ENCODE peak calls at places on chromosomes 11 and 22, in ten cellular contexts. T is PC-9, D is choroid plexus epithelial cell, X is lung, Y is prostate gland, L is bronchial epithelial cell, W is RWPE1, M is left ventricle myocardium inferior, E is upper lobe of right lung, O is adrenal gland. Q is an unnamed sample.

GRCh38 chr11:131754671-131755070 is 384.3 kb downstream of the NTM start:
- DNase-seq in T (no peak), D (no peak), X (no peak), Y (no peak), L (no peak), W (no peak), M (no peak), E (no peak), O (no peak), Q (no peak)

GRCh38 chr11:63961608-63962412 is 12.6 kb upstream of the COX8A start:
- DNase-seq in T (no peak), D (peak), X (peak), Y (peak), L (peak), W (peak), M (peak), E (no peak), O (no peak), Q (no peak)

GRCh38 chr11:44868021-44868420 is 82.7 kb downstream of the TP53I11 start:
- DNase-seq in T (no peak), D (no peak), X (no peak), Y (no peak), L (no peak), W (no peak), M (no peak), E (no peak), O (no peak), Q (no peak)

GRCh38 chr22:47094861-47095330 is 332.4 kb downstream of the TBC1D22A start:
- DNase-seq in T (peak), D (no peak), X (no peak), Y (no peak), L (peak), W (peak), M (no peak), E (no peak), O (peak), Q (no peak)

GRCh38 chr22:19722175-19722914 is 994 bp upstream of the GP1BB start:
- DNase-seq in T (no peak), D (no peak), X (no peak), Y (no peak), L (no peak), W (no peak), M (no peak), E (no peak), O (no peak), Q (no peak)

GRCh38 chr22:21842946-21843345 is 24.5 kb downstream of the MAPK1 start:
- DNase-seq in T (no peak), D (no peak), X (no peak), Y (no peak), L (no peak), W (no peak), M (no peak), E (no peak), O (no peak), Q (no peak)

GRCh38 chr22:49365191-49365837 is 462.4 kb downstream of the BRD1 start:
- DNase-seq in T (no peak), D (no peak), X (peak), Y (no peak), L (no peak), W (no peak), M (no peak), E (peak), O (peak), Q (no peak)

GRCh38 chr11:79940976-79941735 is 500.3 kb upstream of the TENM4 start:
- DNase-seq in T (no peak), D (no peak), X (no peak), Y (no peak), L (peak), W (peak), M (no peak), E (no peak), O (no peak), Q (no peak)

GRCh38 chr11:9052316-9052715 is 39.1 kb downstream of the SCUBE2 start:
- DNase-seq in T (no peak), D (no peak), X (no peak), Y (no peak), L (no peak), W (no peak), M (no peak), E (no peak), O (no peak), Q (no peak)

GRCh38 chr11:122360875-122361274 is 244.9 kb upstream of the BLID start:
- DNase-seq in T (no peak), D (no peak), X (no peak), Y (no peak), L (no peak), W (no peak), M (no peak), E (no peak), O (no peak), Q (no peak)

GRCh38 chr22:22154068-22154467 is 90.5 kb upstream of the VPREB1 start:
- DNase-seq in T (no peak), D (no peak), X (no peak), Y (no peak), L (peak), W (no peak), M (no peak), E (no peak), O (no peak), Q (no peak)

GRCh38 chr11:15158351-15159015 is 43.8 kb downstream of the INSC start:
- DNase-seq in T (peak), D (peak), X (no peak), Y (no peak), L (peak), W (no peak), M (no peak), E (no peak), O (no peak), Q (no peak)

GRCh38 chr11:32386770-32387377 is 48.5 kb downstream of the WT1 start:
- DNase-seq in T (no peak), D (peak), X (no peak), Y (no peak), L (no peak), W (no peak), M (no peak), E (no peak), O (no peak), Q (no peak)

GRCh38 chr11:47571895-47572294 is 6.5 kb downstream of the PTPMT1 start:
- DNase-seq in T (no peak), D (peak), X (no peak), Y (no peak), L (peak), W (no peak), M (no peak), E (no peak), O (no peak), Q (no peak)

GRCh38 chr11:67468509-67468834 is 579 bp downstream of the TMEM134 start:
- DNase-seq in T (no peak), D (no peak), X (no peak), Y (no peak), L (no peak), W (no peak), M (no peak), E (no peak), O (no peak), Q (no peak)

GRCh38 chr11:114185436-114185835 is 110.8 kb upstream of the NNMT start:
- DNase-seq in T (no peak), D (no peak), X (no peak), Y (no peak), L (no peak), W (no peak), M (no peak), E (no peak), O (no peak), Q (no peak)

GRCh38 chr22:19806213-19807160 is 45.9 kb downstream of the TBX1 start:
- DNase-seq in T (peak), D (no peak), X (peak), Y (peak), L (peak), W (peak), M (peak), E (peak), O (no peak), Q (no peak)

GRCh38 chr11:107623183-107623582 is 32.2 kb downstream of the ELMOD1 start:
- DNase-seq in T (no peak), D (no peak), X (no peak), Y (no peak), L (no peak), W (no peak), M (no peak), E (no peak), O (no peak), Q (no peak)

GRCh38 chr11:34266090-34266912 is 91.5 kb downstream of the ABTB2 start:
- DNase-seq in T (peak), D (peak), X (no peak), Y (no peak), L (no peak), W (no peak), M (peak), E (no peak), O (no peak), Q (no peak)

GRCh38 chr11:57680552-57680874 is 12.6 kb downstream of the ZDHHC5 start:
- DNase-seq in T (peak), D (peak), X (no peak), Y (no peak), L (peak), W (peak), M (no peak), E (no peak), O (no peak), Q (no peak)

GRCh38 chr22:26321469-26321913 is 107.6 kb upstream of the ASPHD2 start:
- DNase-seq in T (no peak), D (no peak), X (no peak), Y (no peak), L (peak), W (no peak), M (peak), E (no peak), O (peak), Q (no peak)

GRCh38 chr22:27074016-27074415 is 416.6 kb downstream of the MIAT start:
- DNase-seq in T (peak), D (peak), X (no peak), Y (no peak), L (no peak), W (no peak), M (no peak), E (no peak), O (no peak), Q (no peak)

GRCh38 chr22:32333141-32333768 is 24.4 kb upstream of the RFPL3 start:
- DNase-seq in T (no peak), D (no peak), X (no peak), Y (no peak), L (no peak), W (no peak), M (no peak), E (peak), O (peak), Q (no peak)

GRCh38 chr22:22515890-22516289 is 4.2 kb downstream of the ZNF280A start:
- DNase-seq in T (no peak), D (no peak), X (no peak), Y (no peak), L (no peak), W (no peak), M (no peak), E (no peak), O (no peak), Q (no peak)

GRCh38 chr11:16966633-16967346 is 47.4 kb downstream of the PLEKHA7 start:
- DNase-seq in T (no peak), D (no peak), X (no peak), Y (no peak), L (no peak), W (no peak), M (no peak), E (no peak), O (no peak), Q (no peak)

GRCh38 chr11:106424111-106424510 is 346.6 kb downstream of the AASDHPPT start:
- DNase-seq in T (peak), D (peak), X (no peak), Y (no peak), L (peak), W (peak), M (no peak), E (no peak), O (no peak), Q (no peak)

GRCh38 chr11:64355078-64355940 is 3.7 kb upstream of the RPS6KA4 start:
- DNase-seq in T (peak), D (peak), X (peak), Y (peak), L (peak), W (peak), M (peak), E (peak), O (peak), Q (peak)

GRCh38 chr11:131248588-131248987 is 121.8 kb upstream of the NTM start:
- DNase-seq in T (no peak), D (no peak), X (peak), Y (no peak), L (no peak), W (no peak), M (no peak), E (no peak), O (no peak), Q (no peak)

GRCh38 chr11:43504316-43504950 is 145.7 kb downstream of the TTC17 start:
- DNase-seq in T (no peak), D (peak), X (no peak), Y (no peak), L (peak), W (peak), M (no peak), E (no peak), O (peak), Q (peak)

GRCh38 chr11:68040957-68041591 is 2.2 kb downstream of the TCIRG1 start:
- DNase-seq in T (no peak), D (no peak), X (no peak), Y (no peak), L (no peak), W (no peak), M (no peak), E (peak), O (no peak), Q (no peak)

GRCh38 chr11:69455969-69456368 is 25.5 kb upstream of the LINC01488 start:
- DNase-seq in T (no peak), D (no peak), X (no peak), Y (no peak), L (no peak), W (no peak), M (no peak), E (no peak), O (no peak), Q (no peak)

GRCh38 chr22:28310299-28310698 is 369.3 kb downstream of the TTC28 start:
- DNase-seq in T (no peak), D (no peak), X (no peak), Y (no peak), L (no peak), W (no peak), M (no peak), E (no peak), O (no peak), Q (no peak)

GRCh38 chr11:44417756-44418437 is 108.0 kb upstream of the ALX4 start:
- DNase-seq in T (no peak), D (no peak), X (no peak), Y (no peak), L (peak), W (no peak), M (no peak), E (no peak), O (no peak), Q (no peak)

GRCh38 chr11:69074375-69074774 is 25.6 kb downstream of the TPCN2 start:
- DNase-seq in T (no peak), D (no peak), X (no peak), Y (no peak), L (no peak), W (no peak), M (no peak), E (no peak), O (no peak), Q (no peak)

GRCh38 chr22:22348127-22348814 is 103.7 kb downstream of the VPREB1 start:
- DNase-seq in T (no peak), D (peak), X (no peak), Y (no peak), L (peak), W (no peak), M (no peak), E (no peak), O (no peak), Q (no peak)

GRCh38 chr11:119483881-119484371 is 61.0 kb upstream of the THY1 start:
- DNase-seq in T (no peak), D (no peak), X (no peak), Y (no peak), L (no peak), W (no peak), M (no peak), E (no peak), O (peak), Q (no peak)

GRCh38 chr11:119486016-119486415 is 63.0 kb upstream of the THY1 start:
- DNase-seq in T (no peak), D (no peak), X (no peak), Y (no peak), L (no peak), W (no peak), M (no peak), E (no peak), O (no peak), Q (no peak)

GRCh38 chr11:119483341-119483880 is 60.4 kb upstream of the THY1 start:
- DNase-seq in T (no peak), D (no peak), X (no peak), Y (no peak), L (no peak), W (no peak), M (no peak), E (no peak), O (no peak), Q (no peak)

GRCh38 chr11:119486691-119487259 is 63.8 kb upstream of the THY1 start:
- DNase-seq in T (no peak), D (no peak), X (no peak), Y (no peak), L (no peak), W (no peak), M (no peak), E (no peak), O (peak), Q (no peak)

GRCh38 chr11:119484741-119485605 is 62.0 kb upstream of the THY1 start:
- DNase-seq in T (no peak), D (peak), X (no peak), Y (no peak), L (no peak), W (no peak), M (no peak), E (no peak), O (peak), Q (no peak)
- TF ChIP-seq CTCF in T (no peak), D (peak), X (no peak), Y (no peak), L (peak), W (no peak), M (no peak), E (no peak), O (no peak), Q (no peak)

GRCh38 chr11:6613496-6613895 is 1.5 kb upstream of the TAF10 start:
- DNase-seq in T (no peak), D (no peak), X (no peak), Y (no peak), L (no peak), W (no peak), M (no peak), E (no peak), O (peak), Q (no peak)
- TF ChIP-seq CTCF in T (no peak), D (no peak), X (no peak), Y (no peak), L (no peak), W (no peak), M (no peak), E (no peak), O (no peak), Q (no peak)

GRCh38 chr11:62242021-62242420 is at the start of gene SCGB1D2:
- DNase-seq in T (peak), D (no peak), X (no peak), Y (peak), L (peak), W (peak), M (peak), E (no peak), O (peak), Q (no peak)

GRCh38 chr11:62241095-62241494 is 944 bp upstream of the SCGB1D2 start:
- DNase-seq in T (no peak), D (no peak), X (no peak), Y (no peak), L (no peak), W (no peak), M (no peak), E (no peak), O (no peak), Q (no peak)

DNA sequence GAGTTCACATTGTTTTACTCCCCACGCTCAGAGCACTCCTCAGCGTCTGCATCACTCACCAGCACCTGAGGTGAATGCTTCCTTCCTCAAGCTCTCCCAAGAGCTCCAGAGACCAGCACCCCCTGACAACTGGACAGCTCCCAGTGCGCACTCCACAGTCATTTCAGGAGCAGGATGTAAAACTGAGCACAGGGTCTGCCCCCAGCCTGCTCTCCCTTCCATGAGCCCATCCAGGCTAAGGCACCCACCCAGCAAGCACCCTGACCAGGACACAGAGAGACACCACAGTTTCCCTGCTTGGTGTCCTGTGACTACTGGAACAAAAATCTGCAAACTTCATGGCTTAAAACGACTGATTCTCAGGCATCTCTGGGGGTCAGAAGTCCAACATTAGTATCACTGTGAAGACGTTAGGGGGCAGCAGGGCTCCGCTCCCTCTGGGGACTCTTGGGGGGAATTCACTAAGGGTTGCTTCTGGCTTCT is 3.3 kb downstream of the SCGB1D2 start:
- DNase-seq in T (no peak), D (peak), X (no peak), Y (no peak), L (peak), W (peak), M (no peak), E (no peak), O (no peak), Q (peak)
- TF ChIP-seq CTCF in T (peak), D (peak), X (no peak), Y (no peak), L (no peak), W (no peak), M (no peak), E (no peak), O (no peak), Q (no peak)

DNA sequence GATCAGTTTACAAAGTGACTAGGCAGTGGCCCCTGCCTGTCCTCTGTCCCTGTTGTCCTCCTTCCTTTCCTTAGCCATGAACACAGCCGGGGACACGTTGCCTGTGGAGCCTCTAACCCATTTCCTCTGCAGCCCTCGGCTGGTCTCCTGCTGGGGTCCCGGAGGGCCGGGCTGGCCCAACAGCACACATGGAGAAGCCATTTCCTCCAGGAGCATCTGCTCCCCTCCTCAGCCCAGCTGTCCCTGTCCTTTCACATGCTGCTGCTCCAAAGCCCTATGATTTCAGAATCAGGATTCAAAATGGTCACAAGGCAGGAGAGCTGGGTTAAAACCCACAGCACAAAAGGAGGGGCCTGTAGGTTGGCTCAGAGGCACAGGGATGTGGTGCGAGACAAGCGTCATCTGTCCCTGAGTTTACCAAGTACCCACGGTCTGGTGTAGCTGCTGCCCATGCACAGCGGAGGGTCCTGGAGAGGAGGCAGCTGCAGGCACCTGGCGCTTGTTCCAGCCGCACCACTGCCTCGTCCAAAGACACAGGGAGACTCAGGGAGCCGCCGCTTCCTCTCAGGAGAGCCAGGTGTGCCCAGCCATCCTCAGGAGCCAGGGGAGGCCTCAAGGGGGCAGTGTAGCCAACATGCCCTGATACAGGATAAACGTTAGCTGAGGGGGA is 4.1 kb upstream of the VSIG10L2 start:
- DNase-seq in T (no peak), D (peak), X (peak), Y (peak), L (peak), W (peak), M (peak), E (peak), O (peak), Q (peak)
- TF ChIP-seq CTCF in T (peak), D (peak), X (peak), Y (peak), L (peak), W (peak), M (peak), E (peak), O (peak), Q (peak)

GRCh38 chr11:70798296-70798695 is 400.0 kb downstream of the CTTN start:
- DNase-seq in T (no peak), D (no peak), X (no peak), Y (no peak), L (no peak), W (no peak), M (no peak), E (peak), O (no peak), Q (no peak)

GRCh38 chr11:70799386-70799785 is 401.1 kb downstream of the CTTN start:
- DNase-seq in T (no peak), D (peak), X (no peak), Y (no peak), L (no peak), W (no peak), M (no peak), E (peak), O (no peak), Q (no peak)

GRCh38 chr11:70790671-70791300 is 392.5 kb downstream of the CTTN start:
- DNase-seq in T (no peak), D (peak), X (no peak), Y (no peak), L (no peak), W (no peak), M (no peak), E (peak), O (no peak), Q (no peak)

GRCh38 chr11:70802185-70802584 is 403.9 kb downstream of the CTTN start:
- DNase-seq in T (no peak), D (no peak), X (no peak), Y (no peak), L (no peak), W (no peak), M (no peak), E (no peak), O (no peak), Q (no peak)

DNA sequence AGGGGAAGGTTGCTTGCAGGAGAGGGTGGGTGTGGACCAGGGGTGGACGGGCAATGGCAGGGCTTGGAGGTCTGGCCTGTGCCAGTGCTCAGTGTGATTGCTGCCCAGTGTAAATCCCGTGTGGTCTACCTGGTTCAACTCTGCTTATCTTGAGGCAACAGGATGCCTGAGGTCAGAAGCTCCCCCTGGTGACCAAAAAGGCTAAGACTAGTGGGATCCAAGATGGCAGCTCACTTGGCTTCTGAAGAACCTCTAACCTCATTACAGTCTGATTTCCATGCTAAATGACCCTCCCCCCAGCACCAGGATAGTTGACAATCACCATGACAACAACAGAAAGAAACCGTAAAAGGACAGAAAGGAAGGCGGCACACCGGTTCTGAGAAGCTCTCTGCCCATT is 398.3 kb downstream of the CTTN start:
- DNase-seq in T (no peak), D (no peak), X (no peak), Y (no peak), L (peak), W (no peak), M (no peak), E (no peak), O (no peak), Q (no peak)
- TF ChIP-seq CTCF in T (no peak), D (no peak), X (no peak), Y (no peak), L (peak), W (no peak), M (no peak), E (no peak), O (no peak), Q (no peak)

Q was measured in GM10248.